ENCODE peak calls at places on chromosomes 12 and 14, in ten cellular contexts. O, C, U, Y, N, X, G, B, P and A are unnamed samples.

GRCh38 chr14:89669209-89669608 is 252.2 kb upstream of the FOXN3 start:
- DNase-seq in O (no peak), C (no peak), U (no peak), Y (no peak), N (no peak), X (no peak), G (no peak), B (peak; percentile 51), P (no peak), A (no peak)

GRCh38 chr12:44875954-44876553 is at the start of gene NELL2:
- DNase-seq in O (peak; percentile 35), C (peak; percentile 26), U (peak; percentile 72), Y (peak; percentile 48), N (peak; percentile 0), X (peak; percentile 45), G (peak; percentile 63), B (peak; percentile 47), P (no peak), A (peak; percentile 5)

GRCh38 chr14:91038439-91038838 is 22.0 kb downstream of the RPS6KA5 start:
- DNase-seq in O (no peak), C (peak; percentile 44), U (no peak), Y (no peak), N (peak; percentile 87), X (no peak), G (peak; percentile 20), B (no peak), P (no peak), A (no peak)

GRCh38 chr12:25940886-25941285 is 17.6 kb upstream of the RASSF8 start:
- DNase-seq in O (no peak), C (no peak), U (no peak), Y (no peak), N (no peak), X (no peak), G (no peak), B (no peak), P (no peak), A (no peak)

GRCh38 chr12:1646908-1647669 is 18.1 kb downstream of the WNT5B start:
- DNase-seq in O (no peak), C (no peak), U (no peak), Y (no peak), N (no peak), X (no peak), G (no peak), B (no peak), P (no peak), A (no peak)

GRCh38 chr14:77660754-77661153 is 44.3 kb upstream of the SPTLC2 start:
- DNase-seq in O (no peak), C (no peak), U (no peak), Y (peak; percentile 44), N (no peak), X (no peak), G (no peak), B (no peak), P (no peak), A (no peak)

GRCh38 chr14:95482967-95483842 is 33.2 kb downstream of the SYNE3 start:
- DNase-seq in O (peak; percentile 85), C (peak; percentile 92), U (peak; percentile 78), Y (peak; percentile 75), N (peak; percentile 96), X (peak; percentile 87), G (peak; percentile 98), B (peak; percentile 64), P (no peak), A (peak; percentile 86)

GRCh38 chr12:120762093-120762492 is 36.5 kb downstream of the ACADS start:
- DNase-seq in O (no peak), C (peak; percentile 42), U (no peak), Y (no peak), N (peak; percentile 28), X (no peak), G (no peak), B (no peak), P (no peak), A (peak; percentile 60)

GRCh38 chr12:105142259-105142658 is 34.7 kb downstream of the WASHC4 start:
- DNase-seq in O (no peak), C (no peak), U (no peak), Y (no peak), N (no peak), X (no peak), G (no peak), B (no peak), P (no peak), A (no peak)

GRCh38 chr12:105141320-105141918 is 33.9 kb downstream of the WASHC4 start:
- DNase-seq in O (no peak), C (no peak), U (no peak), Y (no peak), N (no peak), X (no peak), G (no peak), B (no peak), P (no peak), A (no peak)
- H3K4me3 ChIP-seq in O (no peak overlapping the region), C (no peak overlapping the region), U (no peak overlapping the region), Y (no peak overlapping the region), N (no peak overlapping the region), X (no peak overlapping the region), G (no peak overlapping the region), B (no peak overlapping the region), P (no peak overlapping the region), A (no peak overlapping the region)

DNA sequence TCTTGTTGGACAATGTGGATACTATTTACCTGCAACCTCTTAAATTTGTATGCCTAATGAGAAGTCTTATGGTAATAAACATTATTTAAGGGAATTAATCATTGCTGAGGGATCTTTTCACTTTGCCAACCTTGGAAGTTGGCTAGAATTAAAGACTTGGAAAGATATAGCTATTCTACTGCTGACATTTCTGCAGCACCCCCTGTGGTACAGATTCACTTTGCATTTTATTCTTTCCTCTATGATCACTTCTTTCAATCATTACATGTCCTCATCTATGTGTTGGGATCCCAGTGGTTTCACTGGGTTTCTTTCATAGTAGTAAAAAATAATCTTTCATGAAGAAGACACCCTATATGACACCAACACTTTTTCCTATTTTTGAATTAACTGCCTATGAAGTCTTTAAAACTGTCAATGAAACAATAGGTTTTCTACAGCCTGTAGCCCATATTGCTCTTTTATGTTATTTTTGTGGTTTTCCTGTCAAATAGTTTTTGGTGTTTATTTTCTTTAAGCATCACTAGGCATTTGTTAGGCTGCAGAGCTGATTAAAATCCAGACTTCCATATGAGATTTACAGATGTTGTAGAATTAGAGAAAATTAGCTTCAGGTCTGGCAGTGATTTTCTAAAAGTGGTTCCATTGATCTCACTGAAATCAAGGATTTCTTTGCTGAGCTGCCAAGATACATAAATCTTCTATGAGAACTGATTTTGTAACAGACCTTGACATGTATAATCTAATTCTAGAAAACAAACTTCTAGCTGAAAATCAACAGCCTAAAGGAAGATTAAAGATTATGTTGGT is 256.1 kb downstream of the NAV3 start:
- DNase-seq in O (no peak), C (no peak), U (no peak), Y (no peak), N (peak; percentile 15), X (no peak), G (no peak), B (no peak), P (no peak), A (peak; percentile 41)
- TF ChIP-seq CTCF in O (no peak), C (peak; percentile 39), U (no peak), Y (peak; percentile 12), N (peak; percentile 15), X (no peak), G (no peak), B (no peak), P (no peak), A (peak; percentile 48)

GRCh38 chr14:92573761-92574498 is 60.3 kb downstream of the RIN3 start:
- DNase-seq in O (no peak), C (no peak), U (no peak), Y (no peak), N (no peak), X (no peak), G (no peak), B (no peak), P (no peak), A (no peak)

GRCh38 chr14:92578511-92578910 is 64.9 kb downstream of the RIN3 start:
- DNase-seq in O (no peak), C (peak; percentile 31), U (no peak), Y (no peak), N (peak; percentile 62), X (no peak), G (peak; percentile 66), B (no peak), P (no peak), A (peak; percentile 28)

GRCh38 chr14:92577321-92577742 is 63.8 kb downstream of the RIN3 start:
- DNase-seq in O (no peak), C (no peak), U (no peak), Y (no peak), N (no peak), X (no peak), G (no peak), B (no peak), P (no peak), A (no peak)

GRCh38 chr14:92575061-92575772 is 61.6 kb downstream of the RIN3 start:
- DNase-seq in O (no peak), C (no peak), U (no peak), Y (no peak), N (no peak), X (no peak), G (no peak), B (no peak), P (no peak), A (no peak)

DNA sequence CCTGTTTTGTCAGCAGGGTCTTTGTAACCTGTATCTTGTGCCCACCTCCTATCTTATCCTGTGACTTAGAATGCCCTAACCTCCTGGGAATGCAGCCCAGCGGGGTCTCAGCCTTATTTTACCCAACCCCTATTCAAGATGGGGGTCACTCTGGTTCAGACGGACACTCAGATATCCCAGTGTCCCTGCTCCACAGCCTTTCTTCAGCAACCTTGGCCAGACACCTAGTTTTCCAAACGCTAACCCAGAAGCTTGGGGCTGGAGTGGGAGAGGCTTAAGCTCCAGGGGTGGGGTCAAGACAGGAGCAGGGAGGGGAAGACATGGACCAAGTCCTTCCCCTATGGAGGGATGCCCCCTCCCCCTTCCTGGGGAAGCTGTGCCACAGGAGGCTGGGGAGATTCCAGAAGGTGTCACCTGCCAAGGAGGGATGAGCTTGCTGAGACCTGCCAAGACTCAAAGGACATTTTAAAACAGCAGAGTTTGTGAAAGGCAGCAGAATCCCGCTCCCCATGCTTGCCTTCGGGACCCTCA is 62.3 kb downstream of the RIN3 start:
- DNase-seq in O (no peak), C (no peak), U (no peak), Y (no peak), N (no peak), X (no peak), G (no peak), B (no peak), P (no peak), A (no peak)
- H3K4me3 ChIP-seq in O (no peak overlapping the region), C (no peak overlapping the region), U (no peak overlapping the region), Y (no peak overlapping the region), N (no peak overlapping the region), X (no peak overlapping the region), G (no peak overlapping the region), B (no peak overlapping the region), P (no peak overlapping the region), A (no peak overlapping the region)

DNA sequence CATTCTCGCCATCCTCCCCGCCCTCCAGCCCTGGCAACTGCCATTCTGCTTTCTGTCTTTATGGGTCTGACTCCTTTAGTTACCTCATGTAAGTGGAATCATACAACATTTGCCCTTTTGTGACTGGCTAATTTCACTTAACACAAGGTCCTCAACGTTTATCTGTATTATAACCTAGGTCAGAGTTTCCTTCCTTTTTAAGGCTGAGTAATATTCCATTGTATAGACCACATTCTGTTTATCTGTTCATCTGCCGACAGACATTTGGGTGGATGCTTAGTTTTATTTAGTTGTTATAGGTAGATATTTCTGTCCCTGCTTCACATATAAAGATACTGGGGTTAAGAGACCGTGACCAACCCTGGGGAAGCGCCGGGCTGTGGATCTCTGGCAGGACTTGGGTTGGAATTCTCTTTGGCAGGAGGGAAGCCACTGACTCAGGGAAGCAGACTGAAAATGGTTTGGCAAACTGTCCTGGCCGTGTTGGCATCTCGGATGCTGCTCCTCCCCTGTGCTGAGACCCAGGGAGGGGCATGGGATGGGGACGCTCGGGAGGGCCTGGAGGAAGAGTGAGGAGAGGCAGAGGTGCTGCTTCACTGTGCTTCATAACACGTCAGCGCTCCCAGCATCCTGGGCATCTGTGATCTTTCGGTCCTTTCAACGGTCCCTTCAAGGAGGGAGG is 38.9 kb downstream of the TEAD4 start:
- DNase-seq in O (no peak), C (no peak), U (peak; percentile 20), Y (no peak), N (peak; percentile 28), X (peak; percentile 79), G (no peak), B (no peak), P (no peak), A (no peak)
- TF ChIP-seq CTCF in O (no peak), C (no peak), U (no peak), Y (no peak), N (no peak), X (no peak), G (no peak), B (no peak), P (no peak), A (no peak)